ENCODE peak calls at places on chromosomes 2 and 18, in seven cellular contexts. S is kidney tubule cell; M is HTR-8/SVneo; U is H54; L is activated CD8-positive, alpha-beta T cell treated with anti-CD3 and anti-CD28 coated beads for 36 hours; Y is astrocyte; T is mesendoderm. R is an unnamed sample.

GRCh38 chr2:219554369-219554768 is 10.5 kb downstream of the TMEM198 start:
- DNase-seq in S (no peak), M (no peak), U (no peak), L (no peak), Y (no peak), T (no peak), R (no peak)

GRCh38 chr2:172972005-172972619 is 103.5 kb upstream of the MAP3K20 start:
- DNase-seq in S (peak), M (peak), U (peak), L (peak), Y (no peak), T (peak), R (no peak)

GRCh38 chr2:68943581-68944568 is 8.8 kb downstream of the GKN2 start:
- DNase-seq in S (peak), M (peak), U (peak), L (peak), Y (peak), T (peak), R (peak)

GRCh38 chr2:36597532-36598377 is at the start of gene FEZ2:
- DNase-seq in S (peak), M (peak), U (peak), L (peak), Y (peak), T (peak), R (peak)

GRCh38 chr2:42504364-42505230 is 10.8 kb upstream of the KCNG3 start:
- DNase-seq in S (no peak), M (no peak), U (no peak), L (no peak), Y (no peak), T (no peak), R (no peak)

GRCh38 chr2:126934803-126935202 is 36.1 kb downstream of the TEX51 start:
- DNase-seq in S (no peak), M (no peak), U (no peak), L (no peak), Y (no peak), T (no peak), R (peak)

GRCh38 chr2:203804766-203805484 is 62.6 kb upstream of the CTLA4 start:
- DNase-seq in S (peak), M (no peak), U (no peak), L (no peak), Y (peak), T (no peak), R (no peak)

GRCh38 chr2:73004466-73004865 is 67.0 kb downstream of the SFXN5 start:
- DNase-seq in S (no peak), M (no peak), U (no peak), L (no peak), Y (no peak), T (no peak), R (no peak)

GRCh38 chr2:187263675-187264580 is 184.1 kb downstream of the CALCRL start:
- DNase-seq in S (no peak), M (no peak), U (no peak), L (no peak), Y (no peak), T (peak), R (no peak)

GRCh38 chr2:227370791-227371312 is 8.3 kb downstream of the TM4SF20 start:
- DNase-seq in S (peak), M (no peak), U (no peak), L (no peak), Y (peak), T (no peak), R (no peak)

GRCh38 chr2:207042155-207042554 is 102.8 kb downstream of the CPO start:
- DNase-seq in S (no peak), M (no peak), U (no peak), L (no peak), Y (peak), T (no peak), R (no peak)

GRCh38 chr2:124704056-124704644 is 679.1 kb downstream of the CNTNAP5 start:
- DNase-seq in S (no peak), M (no peak), U (no peak), L (no peak), Y (no peak), T (no peak), R (no peak)

GRCh38 chr2:99974966-99975365 is 167.4 kb downstream of the AFF3 start:
- DNase-seq in S (peak), M (no peak), U (no peak), L (no peak), Y (peak), T (no peak), R (no peak)

GRCh38 chr2:240178564-240178963 is 38.1 kb upstream of the OTOS start:
- DNase-seq in S (no peak), M (no peak), U (no peak), L (no peak), Y (no peak), T (peak), R (no peak)

GRCh38 chr2:144460981-144461766 is 58.7 kb downstream of the ZEB2 start:
- DNase-seq in S (no peak), M (no peak), U (no peak), L (no peak), Y (peak), T (no peak), R (no peak)

GRCh38 chr18:36298113-36298701 is 694 bp downstream of the FHOD3 start:
- DNase-seq in S (peak), M (no peak), U (no peak), L (peak), Y (no peak), T (peak), R (no peak)

GRCh38 chr18:25140144-25140961 is 211.6 kb downstream of the ZNF521 start:
- DNase-seq in S (no peak), M (no peak), U (no peak), L (no peak), Y (peak), T (no peak), R (no peak)

GRCh38 chr2:45929674-45930395 is 278.4 kb downstream of the PRKCE start:
- DNase-seq in S (no peak), M (no peak), U (no peak), L (no peak), Y (no peak), T (no peak), R (no peak)

GRCh38 chr2:152925540-152926448 is 207.4 kb downstream of the ARL6IP6 start:
- DNase-seq in S (peak), M (peak), U (peak), L (peak), Y (peak), T (peak), R (peak)

GRCh38 chr18:46068763-46069162 is 3.3 kb downstream of the PSTPIP2 start:
- DNase-seq in S (peak), M (no peak), U (no peak), L (no peak), Y (no peak), T (no peak), R (no peak)

GRCh38 chr18:30358545-30358944 is 684.0 kb downstream of the DSC3 start:
- DNase-seq in S (peak), M (no peak), U (no peak), L (no peak), Y (peak), T (no peak), R (no peak)

GRCh38 chr2:156935611-156936010 is 321.9 kb upstream of the GALNT5 start:
- DNase-seq in S (peak), M (no peak), U (no peak), L (no peak), Y (peak), T (no peak), R (peak)

GRCh38 chr2:85888020-85888744 is 608 bp downstream of the ST3GAL5 start:
- DNase-seq in S (no peak), M (no peak), U (no peak), L (peak), Y (no peak), T (peak), R (no peak)

GRCh38 chr2:241514986-241515737 is 6.8 kb upstream of the STK25 start:
- DNase-seq in S (no peak), M (no peak), U (no peak), L (peak), Y (no peak), T (no peak), R (no peak)

GRCh38 chr18:3610818-3611217 is 160.8 kb downstream of the TGIF1 start:
- DNase-seq in S (no peak), M (no peak), U (no peak), L (peak), Y (no peak), T (no peak), R (no peak)

GRCh38 chr2:240435457-240435954 is at the start of gene GPC1:
- DNase-seq in S (peak), M (peak), U (peak), L (peak), Y (peak), T (peak), R (peak)

GRCh38 chr2:110126086-110126773 is 10.6 kb upstream of the MALL start:
- DNase-seq in S (no peak), M (no peak), U (no peak), L (no peak), Y (peak), T (no peak), R (no peak)

GRCh38 chr18:79788096-79789085 is 9.3 kb upstream of the KCNG2 start:
- DNase-seq in S (no peak), M (no peak), U (no peak), L (no peak), Y (no peak), T (no peak), R (no peak)